ENCODE peak calls at places on chromosomes 3 and 15, in eight cellular contexts. G is HT1080; D is ascending aorta; U is amniotic stem cell; J is activated T-helper 1 cell treated with anti-CD3 and anti-CD28 coated beads, Interleukin-2, amount 50 U/mL, for 16 hours; A is NCI-H1105; P is fibroblast of the aortic adventitia; V is stimulated activated CD8-positive, alpha-beta memory T cell treated with anti-CD3 and anti-CD28 coated beads, Interleukin-4, amount 100 ng/mL, for 4 hours. Q is an unnamed sample.

GRCh38 chr3:136929984-136930671 is 27.7 kb upstream of the IL20RB start:
- DNase-seq in D (peak), P (peak), J (no peak), A (no peak), V (no peak), G (no peak), U (no peak), Q (no peak)

GRCh38 chr15:68407141-68407885 is 24.6 kb downstream of the ITGA11 start:
- DNase-seq in V (no peak), J (no peak), G (no peak), P (peak), U (no peak), D (peak), A (no peak), Q (no peak)

GRCh38 chr3:118587847-118588246 is 446.8 kb downstream of the IGSF11 start:
- DNase-seq in A (no peak), J (no peak), V (no peak), P (no peak), G (peak), U (no peak), D (no peak), Q (no peak)

GRCh38 chr3:113264741-113265140 is 53.4 kb downstream of the BOC start:
- DNase-seq in J (no peak), A (no peak), P (no peak), V (no peak), D (no peak), G (no peak), U (no peak), Q (no peak)

GRCh38 chr3:133369041-133369440 is 30.8 kb upstream of the BFSP2 start:
- DNase-seq in A (no peak), J (no peak), U (no peak), G (no peak), V (no peak), D (no peak), P (no peak), Q (no peak)

GRCh38 chr15:65054333-65055200 is 9.4 kb downstream of the SLC51B start:
- DNase-seq in V (peak), D (peak), U (no peak), J (peak), A (peak), G (peak), P (peak), Q (peak)

GRCh38 chr3:30779686-30780287 is 114.7 kb downstream of the GADL1 start:
- DNase-seq in J (no peak), U (peak), D (no peak), G (peak), V (no peak), P (peak), A (no peak), Q (peak)

GRCh38 chr3:88509582-88509981 is 359.8 kb downstream of the C3orf38 start:
- DNase-seq in U (no peak), P (no peak), J (no peak), D (no peak), V (no peak), G (no peak), A (no peak), Q (no peak)

GRCh38 chr3:5791558-5791957 is 604.1 kb downstream of the EDEM1 start:
- DNase-seq in G (peak), J (no peak), U (no peak), D (no peak), V (no peak), P (peak), A (no peak), Q (no peak)

GRCh38 chr3:463793-464192 is 267.2 kb downstream of the CHL1 start:
- DNase-seq in P (no peak), D (no peak), A (no peak), G (no peak), V (no peak), U (no peak), J (no peak), Q (no peak)

GRCh38 chr3:26622634-26623408 is at the start of gene LRRC3B:
- DNase-seq in D (no peak), A (peak), J (no peak), U (no peak), P (no peak), V (no peak), G (no peak), Q (no peak)

GRCh38 chr3:47645551-47645950 is 66.9 kb upstream of the CSPG5 start:
- DNase-seq in P (no peak), V (no peak), U (no peak), G (no peak), A (no peak), D (no peak), J (no peak), Q (no peak)

GRCh38 chr15:66006986-66007385 is 137.7 kb downstream of the RAB11A start:
- DNase-seq in V (no peak), P (peak), A (no peak), D (no peak), G (peak), U (no peak), J (no peak), Q (no peak)

GRCh38 chr3:61371123-61371522 is 119.9 kb upstream of the FHIT start:
- DNase-seq in J (no peak), G (no peak), A (no peak), D (no peak), P (no peak), V (no peak), U (no peak), Q (peak)

GRCh38 chr3:186746008-186746407 is 28.8 kb downstream of the KNG1 start:
- DNase-seq in V (no peak), D (peak), U (no peak), G (peak), P (peak), A (no peak), J (no peak), Q (peak)

GRCh38 chr15:46266691-46267090 is 631.9 kb downstream of the SQOR start:
- DNase-seq in G (no peak), V (no peak), J (no peak), A (no peak), D (no peak), P (no peak), U (no peak), Q (no peak)